ENCODE peak calls at places on chromosomes 5 and 9, in nine cellular contexts. N is stomach, M is tibial nerve, E is SK-N-SH, V is GM12878, R is ovary, T is H1, C is sigmoid colon, O is suprapubic skin. Q is an unnamed sample. For H3K36me3, the result is how much of the 10 kb centered on the place peaks cover.

GRCh38 chr5:78699565-78700143 is 51.1 kb upstream of the LHFPL2 start:
- DNase-seq in N (peak), M (no peak), E (no peak), V (no peak), R (no peak), T (no peak), C (no peak), O (no peak), Q (peak)

GRCh38 chr9:24041294-24041693 is 215.3 kb upstream of the ELAVL2 start:
- DNase-seq in N (no peak), M (no peak), E (no peak), V (no peak), R (no peak), T (no peak), C (no peak), O (no peak), Q (no peak)

GRCh38 chr5:179732918-179733763 is 519 bp downstream of the MAML1 start:
- DNase-seq in N (peak), M (peak), E (peak), V (no peak), R (peak), T (no peak), C (peak), O (no peak), Q (peak)

GRCh38 chr5:109412981-109413402 is 3.2 kb upstream of the PJA2 start:
- DNase-seq in N (no peak), M (no peak), E (no peak), V (no peak), R (no peak), T (no peak), C (no peak), O (no peak), Q (no peak)

GRCh38 chr5:179223961-179224360 is 121.3 kb downstream of the ADAMTS2 start:
- DNase-seq in N (no peak), M (no peak), E (no peak), V (no peak), R (no peak), T (no peak), C (peak), O (peak), Q (no peak)

GRCh38 chr5:14353661-14354474 is 210.7 kb downstream of the TRIO start:
- DNase-seq in N (no peak), M (no peak), E (no peak), V (no peak), R (no peak), T (no peak), C (no peak), O (no peak), Q (no peak)

GRCh38 chr5:130526708-130527107 is 622.4 kb downstream of the CHSY3 start:
- DNase-seq in N (no peak), M (no peak), E (no peak), V (no peak), R (no peak), T (no peak), C (no peak), O (no peak), Q (no peak)

GRCh38 chr9:96245399-96245798 is 56.6 kb downstream of the HSD17B3 start:
- DNase-seq in N (no peak), M (no peak), E (no peak), V (no peak), R (no peak), T (no peak), C (no peak), O (no peak), Q (no peak)

GRCh38 chr9:75023846-75024245 is 4.2 kb downstream of the CARNMT1 start:
- DNase-seq in N (no peak), M (no peak), E (no peak), V (no peak), R (no peak), T (no peak), C (no peak), O (no peak), Q (no peak)

DNA sequence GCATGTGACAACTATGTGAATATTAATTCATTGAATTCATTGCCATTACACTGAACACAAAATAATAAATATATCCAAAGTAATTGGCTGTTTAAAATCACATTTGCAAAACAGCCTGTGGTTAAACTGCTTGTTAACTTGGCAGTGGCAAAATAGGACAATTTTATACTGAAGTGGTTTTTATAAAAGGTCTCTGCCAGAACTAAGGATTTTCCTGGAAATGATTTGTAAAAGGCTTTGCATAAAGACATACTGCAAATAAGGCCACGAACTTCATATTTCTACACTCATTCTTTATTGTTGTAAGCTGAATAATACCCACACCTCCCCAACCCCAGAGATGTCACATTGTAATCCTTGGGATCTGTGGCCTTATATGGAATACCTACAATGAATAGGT is 370.3 kb upstream of the RGMB start:
- DNase-seq in N (no peak), M (no peak), E (no peak), V (no peak), R (no peak), T (no peak), C (no peak), O (no peak), Q (no peak)
- H3K27ac ChIP-seq in N (no peak), M (no peak), E (no peak), V (no peak), R (no peak), T (no peak), C (no peak), O (no peak), Q (no peak)

GRCh38 chr9:87683751-87684626 is 41.9 kb upstream of the CTSL start:
- DNase-seq in N (no peak), M (no peak), E (no peak), V (no peak), R (no peak), T (no peak), C (no peak), O (no peak), Q (no peak)
- H3K36me3 ChIP-seq in N (half or more), M (under half), E (under half), V (under half), R (under half), T (under half), C (under half), O (under half), Q (under half)

DNA sequence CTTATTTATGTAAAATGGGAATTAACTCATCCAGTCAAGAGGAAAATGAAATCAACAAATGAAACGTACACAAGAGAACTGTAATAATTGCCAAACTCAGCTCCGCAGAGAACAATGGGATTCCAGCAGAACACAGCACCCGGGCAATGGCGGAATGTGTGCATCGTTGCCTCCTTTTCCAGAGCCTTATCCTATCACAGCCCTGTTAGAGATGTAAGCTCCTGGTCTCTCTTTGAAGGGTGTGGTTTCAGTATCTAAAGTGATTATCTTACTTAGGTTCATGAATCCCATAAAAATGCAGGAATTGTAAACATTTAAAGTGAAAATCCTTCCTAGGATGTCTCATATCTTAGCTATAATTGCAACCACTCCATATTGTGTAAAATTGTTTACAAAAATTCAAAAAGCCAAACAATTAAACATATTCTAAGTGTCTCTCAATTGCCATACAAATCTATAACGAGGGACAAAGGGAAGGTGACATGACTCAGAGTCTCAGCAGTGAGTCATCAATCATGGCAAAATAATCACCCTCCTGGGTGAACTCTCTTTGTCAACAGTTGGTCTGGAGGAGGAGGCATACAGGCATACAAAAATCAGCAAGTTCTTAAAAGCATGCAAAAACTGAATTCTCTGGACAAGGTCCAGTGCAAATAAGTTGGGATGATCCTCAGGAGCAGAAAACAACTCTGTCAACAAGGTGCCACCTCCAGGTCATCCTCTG is 22.6 kb downstream of the SEMA5A start:
- DNase-seq in N (no peak), M (no peak), E (no peak), V (no peak), R (no peak), T (no peak), C (no peak), O (no peak), Q (no peak)
- TF ChIP-seq EP300 in N (no peak), M (no peak), E (no peak), V (no peak), R (no peak), T (no peak), C (no peak), O (no peak), Q (no peak)

GRCh38 chr9:129321511-129322021 is 143.5 kb upstream of the IER5L start:
- DNase-seq in N (peak), M (no peak), E (no peak), V (no peak), R (peak), T (no peak), C (peak), O (no peak), Q (no peak)
- H3K27ac ChIP-seq in N (peak), M (peak), E (peak), V (no peak), R (peak), T (no peak), C (peak), O (peak), Q (peak)

GRCh38 chr9:33467526-33467925 is 6.2 kb downstream of the NOL6 start:
- DNase-seq in N (no peak), M (no peak), E (peak), V (no peak), R (no peak), T (no peak), C (peak), O (no peak), Q (peak)
- H3K36me3 ChIP-seq in N (half or more), M (half or more), E (half or more), V (under half), R (under half), T (half or more), C (half or more), O (half or more), Q (under half)

GRCh38 chr5:32038537-32038936 is 135.6 kb downstream of the GOLPH3 start:
- DNase-seq in N (no peak), M (no peak), E (no peak), V (no peak), R (no peak), T (no peak), C (no peak), O (no peak), Q (no peak)
- TF ChIP-seq EP300 in N (no peak), M (no peak), E (no peak), V (no peak), R (no peak), T (no peak), C (no peak), O (no peak), Q (no peak)

Q was measured in transverse colon.